ENCODE peak calls at places on chromosomes 4 and X, in five cellular contexts. U is mammary epithelial cell; O is caudate nucleus; W is CD4-positive, alpha-beta T cell; Q is HepG2. D is an unnamed sample.

GRCh38 chr4:76213415-76214268 is at the start of gene SCARB2:
- DNase-seq in U (peak; percentile 84), W (peak; percentile 79), O (peak; percentile 84), Q (peak; percentile 61), D (peak; percentile 80)

GRCh38 chr4:1200425-1201035 is 28.1 kb upstream of the SPON2 start:
- DNase-seq in U (no peak), W (no peak), O (no peak), Q (no peak), D (no peak)

GRCh38 chr4:144574004-144574403 is 72.0 kb upstream of the HHIP start:
- DNase-seq in U (no peak), O (no peak), Q (no peak), W (no peak), D (no peak)

GRCh38 chrX:9885150-9885549 is 82.0 kb upstream of the CLDN34 start:
- DNase-seq in O (peak; percentile 57), W (peak; percentile 21), U (no peak), Q (peak; percentile 30), D (peak; percentile 5)

GRCh38 chr4:3403104-3403906 is 38.5 kb upstream of the HGFAC start:
- DNase-seq in W (no peak), U (no peak), Q (no peak), O (no peak), D (no peak)

GRCh38 chrX:17022205-17022604 is 75.7 kb downstream of the REPS2 start:
- DNase-seq in Q (no peak), O (no peak), U (peak; percentile 20), W (no peak), D (no peak)

GRCh38 chrX:21885568-21885967 is 29.8 kb downstream of the YY2 start:
- DNase-seq in Q (no peak), U (no peak), O (no peak), W (no peak), D (no peak)

GRCh38 chr4:144787365-144788263 is 141.7 kb downstream of the HHIP start:
- DNase-seq in U (peak; percentile 27), Q (peak; percentile 34), W (no peak), O (no peak), D (no peak)

GRCh38 chrX:31609130-31609529 is 537.3 kb upstream of the FTHL17 start:
- DNase-seq in O (no peak), W (no peak), Q (no peak), U (peak; percentile 85), D (no peak)

GRCh38 chrX:115023139-115023538 is 5.7 kb upstream of the IL13RA2 start:
- DNase-seq in U (peak; percentile 90), O (no peak), Q (no peak), W (no peak), D (no peak)

GRCh38 chrX:63713510-63713909 is 71.5 kb downstream of the ARHGEF9 start:
- DNase-seq in U (no peak), Q (no peak), W (no peak), O (no peak), D (no peak)

GRCh38 chr4:168453146-168453545 is 27.1 kb downstream of the DDX60L start:
- DNase-seq in Q (no peak), O (no peak), W (no peak), U (no peak), D (no peak)

GRCh38 chr4:122666527-122667245 is 45.8 kb upstream of the IL21 start:
- DNase-seq in W (no peak), Q (no peak), O (no peak), U (peak; percentile 85), D (no peak)

GRCh38 chrX:123884809-123885408 is 25.1 kb downstream of the XIAP start:
- DNase-seq in U (peak; percentile 30), O (no peak), Q (peak; percentile 31), W (no peak), D (no peak)

GRCh38 chrX:39983715-39984114 is 114.0 kb downstream of the BCOR start:
- DNase-seq in Q (no peak), O (no peak), W (no peak), U (peak; percentile 59), D (no peak)

GRCh38 chr4:133154725-133155124 is 5.6 kb downstream of the PCDH10 start:
- DNase-seq in W (no peak), Q (peak; percentile 4), O (peak; percentile 51), U (no peak), D (no peak)

GRCh38 chr4:25722964-25723363 is 67.3 kb downstream of the SLC34A2 start:
- DNase-seq in Q (no peak), W (no peak), O (no peak), U (no peak), D (no peak)

GRCh38 chrX:19904778-19905367 is 17.5 kb upstream of the SH3KBP1 start:
- DNase-seq in Q (peak; percentile 31), W (no peak), U (peak; percentile 54), O (no peak), D (no peak)

GRCh38 chr4:115537387-115537786 is 424.0 kb upstream of the NDST4 start:
- DNase-seq in W (no peak), U (no peak), O (no peak), Q (no peak), D (no peak)

GRCh38 chr4:142416121-142416520 is 430.0 kb downstream of the INPP4B start:
- DNase-seq in U (peak; percentile 69), O (no peak), W (no peak), Q (no peak), D (no peak)

GRCh38 chr4:155805016-155805415 is 46.2 kb downstream of the GUCY1B1 start:
- DNase-seq in O (no peak), W (no peak), Q (no peak), U (no peak), D (no peak)
- H3K27ac ChIP-seq in O (no peak overlapping the region), W (no peak overlapping the region), Q (no peak overlapping the region), U (no peak overlapping the region), D (no peak overlapping the region)

DNA sequence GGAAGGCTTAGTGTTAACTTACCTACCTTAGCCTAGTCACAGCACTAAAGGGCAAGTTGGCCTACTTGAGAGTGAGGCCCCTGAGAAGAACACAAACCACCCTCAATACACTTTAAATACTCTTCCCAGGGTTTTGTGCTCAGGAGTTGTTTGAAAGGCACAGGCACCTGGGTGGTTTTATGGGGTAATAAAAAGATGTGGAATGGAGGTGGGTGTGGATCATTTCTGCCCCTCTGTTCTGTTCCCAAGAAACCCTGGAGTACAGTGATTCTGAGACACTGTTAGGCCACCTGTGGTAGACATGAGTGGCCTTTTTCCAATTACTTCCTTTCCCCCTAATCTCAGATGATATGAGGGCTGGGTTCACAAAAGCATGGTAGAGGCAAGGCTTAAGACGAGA is 113.4 kb upstream of the C1GALT1C1 start:
- DNase-seq in O (no peak), Q (no peak), W (no peak), U (no peak), D (no peak)
- H3K27ac ChIP-seq in O (no peak overlapping the region), Q (no peak overlapping the region), W (no peak overlapping the region), U (no peak overlapping the region), D (no peak overlapping the region)

GRCh38 chr4:86033171-86033570 is 326.7 kb downstream of the MAPK10 start:
- DNase-seq in U (no peak), Q (no peak), W (no peak), O (no peak), D (no peak)
- H3K27ac ChIP-seq in U (peak overlapping the region; percentile 92), Q (no peak overlapping the region), W (no peak overlapping the region), O (peak overlapping the region; percentile 76), D (peak overlapping the region; percentile 13)

DNA sequence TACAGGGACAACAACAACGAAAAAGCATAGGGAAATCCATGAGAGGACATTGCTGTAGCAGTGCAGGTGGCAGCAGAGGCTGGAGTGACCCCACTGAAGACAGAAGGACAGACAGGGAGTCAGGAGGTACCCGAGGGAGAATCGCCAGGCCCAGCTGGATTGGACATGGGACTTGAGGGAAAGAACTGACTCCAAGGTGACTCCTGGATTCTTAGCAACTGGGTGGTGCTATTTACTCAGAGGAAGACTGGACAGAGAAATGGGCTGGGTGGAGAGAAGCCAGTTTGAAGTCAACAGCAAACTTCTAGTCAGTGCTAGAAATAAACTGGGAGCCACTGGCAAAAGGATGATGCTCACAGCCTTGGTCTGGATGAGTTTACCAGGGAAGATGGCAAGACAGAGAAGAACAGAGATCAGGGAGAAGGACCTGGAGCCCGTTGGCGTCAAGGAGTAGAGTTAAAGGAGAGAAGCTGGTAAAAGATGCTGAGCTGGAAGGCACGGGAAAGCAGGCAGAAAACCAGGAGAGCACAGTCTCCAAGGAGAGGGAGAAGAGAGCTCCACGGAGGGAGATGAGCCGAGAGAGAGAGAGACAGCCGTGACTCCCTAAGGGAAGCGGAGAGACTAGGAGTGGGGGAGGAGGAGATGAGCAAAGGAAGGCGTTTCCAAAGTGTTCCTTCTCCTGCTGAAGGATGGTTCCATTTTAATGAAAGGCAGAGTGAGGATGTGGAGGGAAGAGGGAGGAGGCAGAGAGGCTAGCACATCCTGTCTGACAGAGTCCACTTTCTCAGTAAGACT is 119.4 kb downstream of the AFAP1 start:
- DNase-seq in O (no peak), Q (no peak), W (no peak), U (no peak), D (no peak)
- H3K27ac ChIP-seq in O (no peak overlapping the region), Q (no peak overlapping the region), W (no peak overlapping the region), U (no peak overlapping the region), D (no peak overlapping the region)

GRCh38 chr4:185839770-185840169 is 27.8 kb upstream of the SORBS2 start:
- DNase-seq in O (no peak), W (no peak), U (no peak), Q (no peak), D (no peak)
- H3K27ac ChIP-seq in O (no peak overlapping the region), W (no peak overlapping the region), U (peak overlapping the region; percentile 85), Q (no peak overlapping the region), D (no peak overlapping the region)

DNA sequence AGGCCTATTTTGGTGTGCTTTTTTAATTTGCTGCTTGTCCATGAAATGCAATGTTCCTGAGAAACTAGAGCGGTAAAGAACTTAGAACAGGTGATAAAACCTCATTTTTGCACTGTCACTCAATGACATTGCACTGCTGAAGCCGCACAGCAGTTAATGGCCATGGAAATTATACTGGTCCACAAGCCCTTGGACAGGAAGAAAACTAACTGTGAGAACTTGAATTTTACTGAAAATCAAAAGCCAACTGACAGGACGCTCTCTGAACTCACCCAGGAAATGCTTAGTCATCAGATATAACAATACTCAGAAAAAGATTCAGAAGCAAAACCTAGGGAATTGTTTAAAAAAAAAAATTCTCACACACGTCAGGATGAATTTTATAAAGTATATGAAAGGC is 246.4 kb upstream of the SLC7A11 start:
- DNase-seq in O (no peak), U (no peak), Q (no peak), W (no peak), D (no peak)
- H3K27ac ChIP-seq in O (no peak overlapping the region), U (no peak overlapping the region), Q (no peak overlapping the region), W (no peak overlapping the region), D (no peak overlapping the region)

GRCh38 chr4:6914448-6914847 is 4.8 kb downstream of the TBC1D14 start:
- DNase-seq in W (no peak), U (no peak), Q (no peak), O (no peak), D (no peak)

GRCh38 chr4:6916587-6917444 is 7.2 kb downstream of the TBC1D14 start:
- DNase-seq in Q (no peak), W (peak; percentile 55), O (peak; percentile 74), U (peak; percentile 68), D (no peak)

GRCh38 chr4:6915041-6916005 is 5.7 kb downstream of the TBC1D14 start:
- DNase-seq in Q (no peak), O (no peak), U (no peak), W (no peak), D (no peak)

GRCh38 chr4:6917445-6918241 is 8.0 kb downstream of the TBC1D14 start:
- DNase-seq in U (no peak), W (peak; percentile 27), Q (peak; percentile 95), O (no peak), D (no peak)

GRCh38 chr4:6916069-6916586 is 6.5 kb downstream of the TBC1D14 start:
- DNase-seq in U (no peak), Q (no peak), W (no peak), O (no peak), D (no peak)
- H3K27ac ChIP-seq in U (no peak overlapping the region), Q (peak overlapping the region; percentile 75), W (no peak overlapping the region), O (peak overlapping the region; percentile 53), D (no peak overlapping the region)

D was measured in substantia nigra.